ENCODE peak calls at places on chromosomes 6 and 20, in six cellular contexts. J is BJ; V is posterior cingulate gyrus; D is activated CD4-positive, alpha-beta T cell treated with anti-CD3 and anti-CD28 coated beads for 36 hours; F is naive thymus-derived CD4-positive, alpha-beta T cell; Z is AG08396. U is an unnamed sample.

GRCh38 chr20:25498280-25498606 is 87.1 kb downstream of the NINL start:
- DNase-seq in J (no peak), Z (no peak), V (peak), F (no peak), D (no peak), U (no peak)

GRCh38 chr6:116941727-116942126 is 64.7 kb downstream of the RFX6 start:
- DNase-seq in V (no peak), F (no peak), D (no peak), Z (no peak), J (no peak), U (no peak)

GRCh38 chr6:53464942-53465460 is 79.9 kb downstream of the GCLC start:
- DNase-seq in D (no peak), J (no peak), Z (no peak), F (no peak), V (no peak), U (no peak)

GRCh38 chr6:12751694-12752304 is 35.2 kb downstream of the PHACTR1 start:
- DNase-seq in F (no peak), V (no peak), Z (peak), J (no peak), D (peak), U (no peak)

GRCh38 chr6:7418238-7418905 is 28.8 kb downstream of the RIOK1 start:
- DNase-seq in D (no peak), V (no peak), F (no peak), J (no peak), Z (no peak), U (no peak)

GRCh38 chr6:113596907-113597583 is 260.1 kb upstream of the MARCKS start:
- DNase-seq in Z (no peak), J (peak), F (no peak), V (no peak), D (no peak), U (no peak)

GRCh38 chr6:64539917-64540316 is 904.3 kb downstream of the PHF3 start:
- DNase-seq in Z (no peak), V (no peak), F (no peak), D (no peak), J (no peak), U (no peak)

GRCh38 chr6:30543824-30544223 is 12.5 kb downstream of the GNL1 start:
- DNase-seq in Z (no peak), J (no peak), D (peak), F (peak), V (no peak), U (no peak)

GRCh38 chr6:21382821-21383455 is 210.6 kb upstream of the SOX4 start:
- DNase-seq in J (no peak), Z (no peak), F (no peak), V (no peak), D (no peak), U (no peak)

GRCh38 chr20:55174172-55174571 is 698.8 kb downstream of the DOK5 start:
- DNase-seq in Z (no peak), F (no peak), D (no peak), J (no peak), V (no peak), U (no peak)